ENCODE peak calls at places on chromosomes 5 and 9, in nine cellular contexts. One of them, this sample, is unnamed.

GRCh38 chr9:137436761-137437600 is 4.2 kb downstream of the ENTPD8 start:
- DNase-seq in Peyer's patch: no peak
- DNase-seq in hypothalamus: no peak
- DNase-seq in sigmoid colon: no peak
- DNase-seq in iris pigment epithelial cell: no peak
- DNase-seq in iPS-NIHi11: peak; percentile 6
- DNase-seq in fibroblast of gingiva: no peak
- DNase-seq in AG08395: no peak
- DNase-seq in activated naive CD4-positive, alpha-beta T cell: no peak
- DNase-seq in this sample: peak; percentile 52

GRCh38 chr9:31394040-31394473 is 990.4 kb upstream of the ACO1 start:
- DNase-seq in Peyer's patch: no peak
- DNase-seq in hypothalamus: no peak
- DNase-seq in sigmoid colon: no peak
- DNase-seq in iris pigment epithelial cell: peak; percentile 74
- DNase-seq in iPS-NIHi11: no peak
- DNase-seq in fibroblast of gingiva: no peak
- DNase-seq in AG08395: no peak
- DNase-seq in activated naive CD4-positive, alpha-beta T cell: no peak
- DNase-seq in this sample: no peak

GRCh38 chr5:107615173-107615856 is 55.4 kb downstream of the EFNA5 start:
- DNase-seq in Peyer's patch: no peak
- DNase-seq in hypothalamus: no peak
- DNase-seq in sigmoid colon: no peak
- DNase-seq in iris pigment epithelial cell: peak; percentile 50
- DNase-seq in iPS-NIHi11: no peak
- DNase-seq in fibroblast of gingiva: peak; percentile 44
- DNase-seq in AG08395: no peak
- DNase-seq in activated naive CD4-positive, alpha-beta T cell: no peak
- DNase-seq in this sample: no peak

GRCh38 chr5:142827934-142828576 is 57.9 kb downstream of the ARHGAP26 start:
- DNase-seq in Peyer's patch: no peak
- DNase-seq in hypothalamus: no peak
- DNase-seq in sigmoid colon: no peak
- DNase-seq in iris pigment epithelial cell: peak; percentile 54
- DNase-seq in iPS-NIHi11: no peak
- DNase-seq in fibroblast of gingiva: no peak
- DNase-seq in AG08395: no peak
- DNase-seq in activated naive CD4-positive, alpha-beta T cell: no peak
- DNase-seq in this sample: no peak

GRCh38 chr9:128205296-128205944 is 2.2 kb downstream of the DNM1 start:
- DNase-seq in Peyer's patch: no peak
- DNase-seq in hypothalamus: no peak
- DNase-seq in sigmoid colon: no peak
- DNase-seq in iris pigment epithelial cell: no peak
- DNase-seq in iPS-NIHi11: no peak
- DNase-seq in fibroblast of gingiva: no peak
- DNase-seq in AG08395: no peak
- DNase-seq in activated naive CD4-positive, alpha-beta T cell: no peak
- DNase-seq in this sample: no peak

GRCh38 chr9:5231212-5231611 is at the start of gene INSL4:
- DNase-seq in Peyer's patch: no peak
- DNase-seq in hypothalamus: no peak
- DNase-seq in sigmoid colon: no peak
- DNase-seq in iris pigment epithelial cell: peak; percentile 7
- DNase-seq in iPS-NIHi11: no peak
- DNase-seq in fibroblast of gingiva: no peak
- DNase-seq in AG08395: no peak
- DNase-seq in activated naive CD4-positive, alpha-beta T cell: no peak
- DNase-seq in this sample: no peak

GRCh38 chr9:93297659-93298497 is 113.9 kb downstream of the WNK2 start:
- DNase-seq in Peyer's patch: no peak
- DNase-seq in hypothalamus: no peak
- DNase-seq in sigmoid colon: peak; percentile 58
- DNase-seq in iris pigment epithelial cell: no peak
- DNase-seq in iPS-NIHi11: peak; percentile 72
- DNase-seq in fibroblast of gingiva: no peak
- DNase-seq in AG08395: no peak
- DNase-seq in activated naive CD4-positive, alpha-beta T cell: no peak
- DNase-seq in this sample: peak; percentile 58

GRCh38 chr5:126280343-126280742 is 142.9 kb upstream of the GRAMD2B start:
- DNase-seq in Peyer's patch: no peak
- DNase-seq in hypothalamus: no peak
- DNase-seq in sigmoid colon: no peak
- DNase-seq in iris pigment epithelial cell: no peak
- DNase-seq in iPS-NIHi11: no peak
- DNase-seq in fibroblast of gingiva: no peak
- DNase-seq in AG08395: no peak
- DNase-seq in activated naive CD4-positive, alpha-beta T cell: no peak
- DNase-seq in this sample: no peak

GRCh38 chr5:141747152-141747640 is 65.2 kb upstream of the ARAP3 start:
- DNase-seq in Peyer's patch: peak; percentile 67
- DNase-seq in hypothalamus: peak; percentile 90
- DNase-seq in sigmoid colon: peak; percentile 87
- DNase-seq in iris pigment epithelial cell: peak; percentile 75
- DNase-seq in iPS-NIHi11: peak; percentile 91
- DNase-seq in fibroblast of gingiva: peak; percentile 19
- DNase-seq in AG08395: peak; percentile 54
- DNase-seq in activated naive CD4-positive, alpha-beta T cell: no peak
- DNase-seq in this sample: peak; percentile 83

GRCh38 chr9:79985276-79985675 is 413.5 kb downstream of the TLE4 start:
- DNase-seq in Peyer's patch: no peak
- DNase-seq in hypothalamus: no peak
- DNase-seq in sigmoid colon: no peak
- DNase-seq in iris pigment epithelial cell: no peak
- DNase-seq in iPS-NIHi11: no peak
- DNase-seq in fibroblast of gingiva: no peak
- DNase-seq in AG08395: no peak
- DNase-seq in activated naive CD4-positive, alpha-beta T cell: no peak
- DNase-seq in this sample: no peak

GRCh38 chr5:58187473-58188286 is 272.2 kb downstream of the PLK2 start:
- DNase-seq in Peyer's patch: no peak
- DNase-seq in hypothalamus: no peak
- DNase-seq in sigmoid colon: no peak
- DNase-seq in iris pigment epithelial cell: no peak
- DNase-seq in iPS-NIHi11: no peak
- DNase-seq in fibroblast of gingiva: no peak
- DNase-seq in AG08395: no peak
- DNase-seq in activated naive CD4-positive, alpha-beta T cell: no peak
- DNase-seq in this sample: no peak

GRCh38 chr9:8649157-8649556 is 849.6 kb upstream of the DMAC1 start:
- DNase-seq in Peyer's patch: no peak
- DNase-seq in hypothalamus: no peak
- DNase-seq in sigmoid colon: no peak
- DNase-seq in iris pigment epithelial cell: no peak
- DNase-seq in iPS-NIHi11: no peak
- DNase-seq in fibroblast of gingiva: no peak
- DNase-seq in AG08395: no peak
- DNase-seq in activated naive CD4-positive, alpha-beta T cell: no peak
- DNase-seq in this sample: no peak

GRCh38 chr5:181186022-181186421 is 19.0 kb downstream of the TRIM7 start:
- DNase-seq in Peyer's patch: no peak
- DNase-seq in hypothalamus: no peak
- DNase-seq in sigmoid colon: no peak
- DNase-seq in iris pigment epithelial cell: no peak
- DNase-seq in iPS-NIHi11: no peak
- DNase-seq in fibroblast of gingiva: no peak
- DNase-seq in AG08395: no peak
- DNase-seq in activated naive CD4-positive, alpha-beta T cell: no peak
- DNase-seq in this sample: no peak

GRCh38 chr5:178429156-178429468 is 161.1 kb downstream of the COL23A1 start:
- DNase-seq in Peyer's patch: no peak
- DNase-seq in hypothalamus: no peak
- DNase-seq in sigmoid colon: no peak
- DNase-seq in iris pigment epithelial cell: no peak
- DNase-seq in iPS-NIHi11: no peak
- DNase-seq in fibroblast of gingiva: no peak
- DNase-seq in AG08395: no peak
- DNase-seq in activated naive CD4-positive, alpha-beta T cell: no peak
- DNase-seq in this sample: no peak

GRCh38 chr5:10321882-10322281 is 14.2 kb upstream of the CMBL start:
- DNase-seq in Peyer's patch: no peak
- DNase-seq in hypothalamus: no peak
- DNase-seq in sigmoid colon: no peak
- DNase-seq in iris pigment epithelial cell: no peak
- DNase-seq in iPS-NIHi11: no peak
- DNase-seq in fibroblast of gingiva: no peak
- DNase-seq in AG08395: no peak
- DNase-seq in activated naive CD4-positive, alpha-beta T cell: no peak
- DNase-seq in this sample: peak; percentile 15

GRCh38 chr9:33750839-33751339 is 44.5 kb upstream of the PRSS3 start:
- DNase-seq in Peyer's patch: no peak
- DNase-seq in hypothalamus: no peak
- DNase-seq in sigmoid colon: no peak
- DNase-seq in iris pigment epithelial cell: no peak
- DNase-seq in iPS-NIHi11: no peak
- DNase-seq in fibroblast of gingiva: no peak
- DNase-seq in AG08395: no peak
- DNase-seq in activated naive CD4-positive, alpha-beta T cell: no peak
- DNase-seq in this sample: no peak

GRCh38 chr5:164188733-164189148 is 683.3 kb downstream of the MAT2B start:
- DNase-seq in Peyer's patch: no peak
- DNase-seq in hypothalamus: no peak
- DNase-seq in sigmoid colon: no peak
- DNase-seq in iris pigment epithelial cell: no peak
- DNase-seq in iPS-NIHi11: no peak
- DNase-seq in fibroblast of gingiva: no peak
- DNase-seq in AG08395: no peak
- DNase-seq in activated naive CD4-positive, alpha-beta T cell: no peak
- DNase-seq in this sample: no peak

GRCh38 chr5:32523625-32524024 is 61.7 kb upstream of the SUB1 start:
- DNase-seq in Peyer's patch: no peak
- DNase-seq in hypothalamus: no peak
- DNase-seq in sigmoid colon: no peak
- DNase-seq in iris pigment epithelial cell: no peak
- DNase-seq in iPS-NIHi11: no peak
- DNase-seq in fibroblast of gingiva: no peak
- DNase-seq in AG08395: no peak
- DNase-seq in activated naive CD4-positive, alpha-beta T cell: no peak
- DNase-seq in this sample: no peak

GRCh38 chr9:107397076-107398049 is 92.2 kb downstream of the KLF4 start:
- DNase-seq in Peyer's patch: no peak
- DNase-seq in hypothalamus: no peak
- DNase-seq in sigmoid colon: no peak
- DNase-seq in iris pigment epithelial cell: peak; percentile 15
- DNase-seq in iPS-NIHi11: no peak
- DNase-seq in fibroblast of gingiva: peak; percentile 95
- DNase-seq in AG08395: peak; percentile 60
- DNase-seq in activated naive CD4-positive, alpha-beta T cell: no peak
- DNase-seq in this sample: no peak

GRCh38 chr5:1178529-1179382 is 22.6 kb upstream of the SLC6A19 start:
- DNase-seq in Peyer's patch: no peak
- DNase-seq in hypothalamus: no peak
- DNase-seq in sigmoid colon: no peak
- DNase-seq in iris pigment epithelial cell: no peak
- DNase-seq in iPS-NIHi11: no peak
- DNase-seq in fibroblast of gingiva: no peak
- DNase-seq in AG08395: no peak
- DNase-seq in activated naive CD4-positive, alpha-beta T cell: no peak
- DNase-seq in this sample: no peak

GRCh38 chr9:95080961-95081658 is 236.4 kb downstream of the FANCC start:
- DNase-seq in Peyer's patch: no peak
- DNase-seq in hypothalamus: peak; percentile 79
- DNase-seq in sigmoid colon: peak; percentile 64
- DNase-seq in iris pigment epithelial cell: no peak
- DNase-seq in iPS-NIHi11: no peak
- DNase-seq in fibroblast of gingiva: no peak
- DNase-seq in AG08395: no peak
- DNase-seq in activated naive CD4-positive, alpha-beta T cell: no peak
- DNase-seq in this sample: peak; percentile 79

GRCh38 chr5:77337716-77338115 is 127.2 kb downstream of the PDE8B start:
- DNase-seq in Peyer's patch: no peak
- DNase-seq in hypothalamus: no peak
- DNase-seq in sigmoid colon: no peak
- DNase-seq in iris pigment epithelial cell: no peak
- DNase-seq in iPS-NIHi11: peak; percentile 41
- DNase-seq in fibroblast of gingiva: no peak
- DNase-seq in AG08395: no peak
- DNase-seq in activated naive CD4-positive, alpha-beta T cell: no peak
- DNase-seq in this sample: no peak

GRCh38 chr5:56319281-56320242 is 86.4 kb upstream of the ANKRD55 start:
- DNase-seq in Peyer's patch: no peak
- DNase-seq in hypothalamus: no peak
- DNase-seq in sigmoid colon: peak; percentile 69
- DNase-seq in iris pigment epithelial cell: peak; percentile 58
- DNase-seq in iPS-NIHi11: no peak
- DNase-seq in fibroblast of gingiva: no peak
- DNase-seq in AG08395: no peak
- DNase-seq in activated naive CD4-positive, alpha-beta T cell: no peak
- DNase-seq in this sample: peak; percentile 76

GRCh38 chr9:36401179-36401740 is 1.2 kb upstream of the RNF38 start:
- DNase-seq in Peyer's patch: no peak
- DNase-seq in hypothalamus: peak; percentile 81
- DNase-seq in sigmoid colon: no peak
- DNase-seq in iris pigment epithelial cell: peak; percentile 72
- DNase-seq in iPS-NIHi11: peak; percentile 92
- DNase-seq in fibroblast of gingiva: peak; percentile 70
- DNase-seq in AG08395: peak; percentile 96
- DNase-seq in activated naive CD4-positive, alpha-beta T cell: peak; percentile 83
- DNase-seq in this sample: no peak

GRCh38 chr5:32584651-32585050 is 706 bp upstream of the SUB1 start:
- DNase-seq in Peyer's patch: no peak
- DNase-seq in hypothalamus: no peak
- DNase-seq in sigmoid colon: no peak
- DNase-seq in iris pigment epithelial cell: peak; percentile 25
- DNase-seq in iPS-NIHi11: no peak
- DNase-seq in fibroblast of gingiva: no peak
- DNase-seq in AG08395: no peak
- DNase-seq in activated naive CD4-positive, alpha-beta T cell: no peak
- DNase-seq in this sample: no peak

GRCh38 chr9:86946712-86947145 is 577 bp downstream of the GAS1 start:
- DNase-seq in Peyer's patch: peak; percentile 25
- DNase-seq in hypothalamus: peak; percentile 61
- DNase-seq in sigmoid colon: peak; percentile 85
- DNase-seq in iris pigment epithelial cell: peak; percentile 65
- DNase-seq in iPS-NIHi11: no peak
- DNase-seq in fibroblast of gingiva: peak; percentile 81
- DNase-seq in AG08395: no peak
- DNase-seq in activated naive CD4-positive, alpha-beta T cell: no peak
- DNase-seq in this sample: peak; percentile 80

GRCh38 chr9:72207278-72207677 is 58.0 kb downstream of the GDA start:
- DNase-seq in Peyer's patch: no peak
- DNase-seq in hypothalamus: no peak
- DNase-seq in sigmoid colon: no peak
- DNase-seq in iris pigment epithelial cell: no peak
- DNase-seq in iPS-NIHi11: no peak
- DNase-seq in fibroblast of gingiva: no peak
- DNase-seq in AG08395: no peak
- DNase-seq in activated naive CD4-positive, alpha-beta T cell: no peak
- DNase-seq in this sample: no peak

GRCh38 chr5:1818784-1819183 is 17.6 kb downstream of the NDUFS6 start:
- DNase-seq in Peyer's patch: no peak
- DNase-seq in hypothalamus: no peak
- DNase-seq in sigmoid colon: no peak
- DNase-seq in iris pigment epithelial cell: no peak
- DNase-seq in iPS-NIHi11: no peak
- DNase-seq in fibroblast of gingiva: no peak
- DNase-seq in AG08395: no peak
- DNase-seq in activated naive CD4-positive, alpha-beta T cell: no peak
- DNase-seq in this sample: no peak

GRCh38 chr5:3349704-3350565 is 245.7 kb upstream of the IRX1 start:
- DNase-seq in Peyer's patch: no peak
- DNase-seq in hypothalamus: no peak
- DNase-seq in sigmoid colon: peak; percentile 21
- DNase-seq in iris pigment epithelial cell: no peak
- DNase-seq in iPS-NIHi11: no peak
- DNase-seq in fibroblast of gingiva: no peak
- DNase-seq in AG08395: no peak
- DNase-seq in activated naive CD4-positive, alpha-beta T cell: no peak
- DNase-seq in this sample: peak; percentile 22